ENCODE peak calls at places on chromosomes 11 and 22, in six cellular contexts. One of them, this sample, is unnamed.
A peak's percentile ranks its signal among the peaks of the same experiment; 100 is the strongest.

GRCh38 chr11:129333873-129334272 is 41.8 kb upstream of the BARX2 start:
- DNase-seq in epithelial cell of esophagus: no peak
- DNase-seq in right lobe of liver: no peak
- DNase-seq in heart right ventricle: no peak
- DNase-seq in GM23248: peak; percentile 15
- DNase-seq in tibial artery: no peak
- DNase-seq in this sample: no peak

GRCh38 chr22:18032455-18033101 is 8.2 kb upstream of the MICAL3 start:
- DNase-seq in epithelial cell of esophagus: peak; percentile 96
- DNase-seq in right lobe of liver: no peak
- DNase-seq in heart right ventricle: no peak
- DNase-seq in GM23248: peak; percentile 95
- DNase-seq in tibial artery: no peak
- DNase-seq in this sample: no peak

GRCh38 chr11:330694-331314 is 10.1 kb upstream of the IFITM3 start:
- DNase-seq in epithelial cell of esophagus: no peak
- DNase-seq in right lobe of liver: no peak
- DNase-seq in heart right ventricle: no peak
- DNase-seq in GM23248: no peak
- DNase-seq in tibial artery: peak; percentile 64
- DNase-seq in this sample: no peak

GRCh38 chr11:76610371-76610770 is 60.2 kb downstream of the LRRC32 start:
- DNase-seq in epithelial cell of esophagus: no peak
- DNase-seq in right lobe of liver: no peak
- DNase-seq in heart right ventricle: no peak
- DNase-seq in GM23248: no peak
- DNase-seq in tibial artery: peak; percentile 33
- DNase-seq in this sample: no peak

GRCh38 chr22:50084085-50084484 is 1.1 kb downstream of the MLC1 start:
- DNase-seq in epithelial cell of esophagus: no peak
- DNase-seq in right lobe of liver: no peak
- DNase-seq in heart right ventricle: no peak
- DNase-seq in GM23248: no peak
- DNase-seq in tibial artery: no peak
- DNase-seq in this sample: no peak

GRCh38 chr11:86180415-86180814 is 64.1 kb upstream of the EED start:
- DNase-seq in epithelial cell of esophagus: no peak
- DNase-seq in right lobe of liver: no peak
- DNase-seq in heart right ventricle: no peak
- DNase-seq in GM23248: no peak
- DNase-seq in tibial artery: no peak
- DNase-seq in this sample: no peak

GRCh38 chr11:93392862-93393261 is 62.3 kb downstream of the DEUP1 start:
- DNase-seq in epithelial cell of esophagus: no peak
- DNase-seq in right lobe of liver: no peak
- DNase-seq in heart right ventricle: no peak
- DNase-seq in GM23248: peak; percentile 13
- DNase-seq in tibial artery: no peak
- DNase-seq in this sample: no peak

GRCh38 chr11:128523616-128524015 is 63.7 kb downstream of the ETS1 start:
- DNase-seq in epithelial cell of esophagus: peak; percentile 55
- DNase-seq in right lobe of liver: no peak
- DNase-seq in heart right ventricle: no peak
- DNase-seq in GM23248: peak; percentile 88
- DNase-seq in tibial artery: no peak
- DNase-seq in this sample: no peak

GRCh38 chr11:61598886-61599868 is 18.3 kb upstream of the SYT7 start:
- DNase-seq in epithelial cell of esophagus: no peak
- DNase-seq in right lobe of liver: no peak
- DNase-seq in heart right ventricle: peak; percentile 51
- DNase-seq in GM23248: peak; percentile 69
- DNase-seq in tibial artery: no peak
- DNase-seq in this sample: peak; percentile 39

GRCh38 chr11:127926721-127927120 is 660.6 kb downstream of the ETS1 start:
- DNase-seq in epithelial cell of esophagus: no peak
- DNase-seq in right lobe of liver: peak; percentile 22
- DNase-seq in heart right ventricle: no peak
- DNase-seq in GM23248: no peak
- DNase-seq in tibial artery: no peak
- DNase-seq in this sample: no peak

GRCh38 chr22:31075961-31076360 is 5.2 kb upstream of the SMTN start:
- DNase-seq in epithelial cell of esophagus: no peak
- DNase-seq in right lobe of liver: peak; percentile 67
- DNase-seq in heart right ventricle: peak; percentile 93
- DNase-seq in GM23248: peak; percentile 93
- DNase-seq in tibial artery: peak; percentile 98
- DNase-seq in this sample: no peak

GRCh38 chr11:54946429-54946828 is 239.8 kb downstream of the OR4A5 start:
- DNase-seq in epithelial cell of esophagus: no peak
- DNase-seq in right lobe of liver: no peak
- DNase-seq in heart right ventricle: no peak
- DNase-seq in GM23248: no peak
- DNase-seq in tibial artery: no peak
- DNase-seq in this sample: no peak

GRCh38 chr11:65150513-65151271 is 16.4 kb upstream of the SYVN1 start:
- DNase-seq in epithelial cell of esophagus: peak; percentile 91
- DNase-seq in right lobe of liver: peak; percentile 90
- DNase-seq in heart right ventricle: peak; percentile 81
- DNase-seq in GM23248: peak; percentile 96
- DNase-seq in tibial artery: peak; percentile 96
- DNase-seq in this sample: peak; percentile 81

DNA sequence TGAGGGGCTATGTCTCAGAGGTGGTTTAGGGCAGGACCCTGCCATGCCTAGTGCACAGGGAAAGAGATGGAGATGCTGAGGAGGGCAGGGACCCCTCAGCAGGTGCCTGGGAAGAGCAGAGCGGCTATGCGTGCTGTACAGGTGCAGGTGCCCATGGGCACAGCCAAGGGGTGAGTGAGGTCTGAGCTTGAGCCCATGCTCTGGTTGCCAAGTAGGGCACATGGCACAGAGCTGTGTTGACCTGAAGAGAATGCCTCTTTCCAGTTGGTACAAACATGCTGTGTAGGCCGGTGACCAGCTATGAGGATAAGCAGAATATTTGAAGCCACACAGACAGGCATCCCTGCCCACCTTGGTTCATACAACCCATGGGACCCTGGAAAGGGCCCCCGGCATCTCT is 65.8 kb upstream of the NECTIN1 start:
- DNase-seq in epithelial cell of esophagus: no peak
- DNase-seq in right lobe of liver: no peak
- DNase-seq in heart right ventricle: no peak
- DNase-seq in GM23248: peak; percentile 14
- DNase-seq in tibial artery: no peak
- DNase-seq in this sample: no peak
- H3K4me3 ChIP-seq in epithelial cell of esophagus: no peak overlapping the region
- H3K4me3 ChIP-seq in right lobe of liver: no peak overlapping the region
- H3K4me3 ChIP-seq in heart right ventricle: no peak overlapping the region
- H3K4me3 ChIP-seq in GM23248: no peak overlapping the region
- H3K4me3 ChIP-seq in tibial artery: no peak overlapping the region
- H3K4me3 ChIP-seq in this sample: no peak overlapping the region

GRCh38 chr22:35539910-35540599 is 576 bp upstream of the RASD2 start:
- DNase-seq in epithelial cell of esophagus: peak; percentile 54
- DNase-seq in right lobe of liver: peak; percentile 74
- DNase-seq in heart right ventricle: peak; percentile 77
- DNase-seq in GM23248: peak; percentile 81
- DNase-seq in tibial artery: peak; percentile 80
- DNase-seq in this sample: peak; percentile 82
- H3K4me3 ChIP-seq in epithelial cell of esophagus: peak overlapping the region; percentile 49
- H3K4me3 ChIP-seq in right lobe of liver: peak overlapping the region; percentile 40
- H3K4me3 ChIP-seq in heart right ventricle: peak overlapping the region; percentile 66
- H3K4me3 ChIP-seq in GM23248: peak overlapping the region; percentile 77
- H3K4me3 ChIP-seq in tibial artery: peak overlapping the region; percentile 64
- H3K4me3 ChIP-seq in this sample: peak overlapping the region; percentile 64

GRCh38 chr11:32830413-32830738 is 649 bp downstream of the PRRG4 start:
- DNase-seq in epithelial cell of esophagus: peak; percentile 78
- DNase-seq in right lobe of liver: peak; percentile 70
- DNase-seq in heart right ventricle: no peak
- DNase-seq in GM23248: no peak
- DNase-seq in tibial artery: no peak
- DNase-seq in this sample: no peak

GRCh38 chr11:32826113-32826512 is 3.6 kb upstream of the PRRG4 start:
- DNase-seq in epithelial cell of esophagus: no peak
- DNase-seq in right lobe of liver: no peak
- DNase-seq in heart right ventricle: no peak
- DNase-seq in GM23248: no peak
- DNase-seq in tibial artery: no peak
- DNase-seq in this sample: no peak

GRCh38 chr11:32829680-32830412 is at the start of gene PRRG4:
- DNase-seq in epithelial cell of esophagus: peak; percentile 91
- DNase-seq in right lobe of liver: peak; percentile 82
- DNase-seq in heart right ventricle: peak; percentile 50
- DNase-seq in GM23248: peak; percentile 76
- DNase-seq in tibial artery: peak; percentile 74
- DNase-seq in this sample: peak; percentile 24

GRCh38 chr11:32829157-32829679 is 509 bp upstream of the PRRG4 start:
- DNase-seq in epithelial cell of esophagus: peak; percentile 36
- DNase-seq in right lobe of liver: no peak
- DNase-seq in heart right ventricle: no peak
- DNase-seq in GM23248: peak; percentile 57
- DNase-seq in tibial artery: no peak
- DNase-seq in this sample: no peak

DNA sequence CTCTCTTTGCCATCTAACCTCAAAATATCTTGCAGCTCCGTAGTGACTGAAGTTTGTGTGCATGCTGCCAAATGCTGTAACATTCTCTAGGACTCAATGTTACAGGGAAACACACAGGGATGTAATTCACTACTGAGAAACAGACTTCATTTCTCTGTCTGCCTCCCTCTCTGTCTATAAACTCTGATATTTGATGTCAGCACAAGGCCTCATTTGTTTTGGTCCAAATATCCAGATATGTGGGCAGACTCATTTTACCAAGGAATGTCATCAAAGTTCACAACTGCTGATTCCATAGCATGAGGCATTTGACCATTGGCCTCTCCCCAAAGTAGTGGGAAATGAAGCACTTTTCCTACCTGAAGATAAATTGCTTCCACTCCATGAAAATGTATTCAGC is 2.5 kb upstream of the PRRG4 start:
- DNase-seq in epithelial cell of esophagus: no peak
- DNase-seq in right lobe of liver: no peak
- DNase-seq in heart right ventricle: no peak
- DNase-seq in GM23248: no peak
- DNase-seq in tibial artery: no peak
- DNase-seq in this sample: no peak
- H3K4me3 ChIP-seq in epithelial cell of esophagus: no peak overlapping the region
- H3K4me3 ChIP-seq in right lobe of liver: no peak overlapping the region
- H3K4me3 ChIP-seq in heart right ventricle: no peak overlapping the region
- H3K4me3 ChIP-seq in GM23248: no peak overlapping the region
- H3K4me3 ChIP-seq in tibial artery: no peak overlapping the region
- H3K4me3 ChIP-seq in this sample: no peak overlapping the region

GRCh38 chr11:124320097-124320496 is at the start of gene OR8D2:
- DNase-seq in epithelial cell of esophagus: no peak
- DNase-seq in right lobe of liver: no peak
- DNase-seq in heart right ventricle: no peak
- DNase-seq in GM23248: no peak
- DNase-seq in tibial artery: no peak
- DNase-seq in this sample: no peak

GRCh38 chr11:124327775-124328174 is 7.8 kb upstream of the OR8D2 start:
- DNase-seq in epithelial cell of esophagus: no peak
- DNase-seq in right lobe of liver: no peak
- DNase-seq in heart right ventricle: no peak
- DNase-seq in GM23248: no peak
- DNase-seq in tibial artery: no peak
- DNase-seq in this sample: no peak

DNA sequence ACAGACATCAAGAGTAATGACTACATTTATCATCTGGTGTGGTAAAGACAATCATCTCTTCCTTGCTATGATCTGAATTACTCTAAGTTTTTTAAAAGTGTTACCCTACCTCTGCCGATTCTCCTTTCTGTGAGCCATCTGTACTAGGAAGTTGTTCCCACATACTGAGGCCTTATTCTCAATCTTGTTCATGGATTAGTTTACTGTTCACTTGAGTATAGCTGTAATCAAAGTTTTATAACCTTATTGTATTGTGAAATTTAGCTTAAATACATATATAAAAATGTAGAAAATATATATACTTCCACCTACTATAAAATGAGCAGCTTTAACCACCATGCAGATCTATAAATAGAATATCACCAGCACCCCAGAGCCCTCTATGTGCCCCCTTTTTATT is 2.4 kb upstream of the OR8D2 start:
- DNase-seq in epithelial cell of esophagus: no peak
- DNase-seq in right lobe of liver: no peak
- DNase-seq in heart right ventricle: no peak
- DNase-seq in GM23248: no peak
- DNase-seq in tibial artery: no peak
- DNase-seq in this sample: no peak
- H3K4me3 ChIP-seq in epithelial cell of esophagus: no peak overlapping the region
- H3K4me3 ChIP-seq in right lobe of liver: no peak overlapping the region
- H3K4me3 ChIP-seq in heart right ventricle: no peak overlapping the region
- H3K4me3 ChIP-seq in GM23248: no peak overlapping the region
- H3K4me3 ChIP-seq in tibial artery: no peak overlapping the region
- H3K4me3 ChIP-seq in this sample: no peak overlapping the region

DNA sequence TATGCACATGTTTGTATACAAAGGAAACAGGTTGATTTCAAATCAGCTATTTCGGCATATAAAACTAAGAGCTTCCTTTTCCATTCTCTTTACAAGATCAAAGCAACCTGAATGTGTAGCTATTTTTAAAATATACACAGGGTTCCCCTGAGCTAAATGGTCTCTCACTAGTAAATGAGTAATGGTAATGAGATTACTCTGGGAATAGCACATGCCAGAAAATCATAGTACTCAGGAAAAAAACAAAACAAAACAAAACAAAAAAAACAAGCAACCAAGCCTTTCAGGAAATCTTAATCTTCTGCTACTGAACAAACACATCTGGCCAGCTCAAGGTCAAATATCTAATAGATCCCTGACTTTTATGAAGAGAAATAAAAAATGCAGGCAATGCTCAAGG is 156.7 kb upstream of the POU2AF2 start:
- DNase-seq in epithelial cell of esophagus: no peak
- DNase-seq in right lobe of liver: no peak
- DNase-seq in heart right ventricle: no peak
- DNase-seq in GM23248: no peak
- DNase-seq in tibial artery: no peak
- DNase-seq in this sample: no peak
- H3K4me3 ChIP-seq in epithelial cell of esophagus: no peak overlapping the region
- H3K4me3 ChIP-seq in right lobe of liver: no peak overlapping the region
- H3K4me3 ChIP-seq in heart right ventricle: no peak overlapping the region
- H3K4me3 ChIP-seq in GM23248: no peak overlapping the region
- H3K4me3 ChIP-seq in tibial artery: no peak overlapping the region
- H3K4me3 ChIP-seq in this sample: no peak overlapping the region

DNA sequence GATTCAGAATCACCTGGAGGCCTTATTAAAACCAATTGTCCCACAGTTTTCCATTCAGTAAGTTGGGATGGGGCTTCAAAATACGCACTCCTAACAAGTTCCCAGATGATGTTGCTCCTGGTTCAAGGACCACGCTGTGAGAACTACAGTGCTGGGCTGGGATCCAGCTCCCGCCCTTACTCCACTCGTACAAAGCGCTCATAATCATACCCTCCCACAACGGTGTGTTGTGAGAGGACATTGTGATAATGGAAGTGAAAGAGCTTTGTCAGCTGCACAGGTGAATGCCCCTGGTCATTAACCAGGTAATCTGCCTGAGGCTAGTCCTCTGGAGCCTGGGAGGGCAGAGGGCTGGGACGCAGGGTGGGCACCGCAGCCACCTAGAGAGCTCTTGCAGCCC is 1.3 kb upstream of the CD82 start:
- DNase-seq in epithelial cell of esophagus: peak; percentile 33
- DNase-seq in right lobe of liver: peak; percentile 59
- DNase-seq in heart right ventricle: peak; percentile 38
- DNase-seq in GM23248: peak; percentile 11
- DNase-seq in tibial artery: peak; percentile 80
- DNase-seq in this sample: no peak
- H3K4me3 ChIP-seq in epithelial cell of esophagus: no peak overlapping the region
- H3K4me3 ChIP-seq in right lobe of liver: no peak overlapping the region
- H3K4me3 ChIP-seq in heart right ventricle: peak overlapping the region; percentile 48
- H3K4me3 ChIP-seq in GM23248: peak overlapping the region; percentile 80
- H3K4me3 ChIP-seq in tibial artery: peak overlapping the region; percentile 70
- H3K4me3 ChIP-seq in this sample: no peak overlapping the region

This sample was measured in BE2C.